ENCODE peak calls at places on chromosomes 11 and 22, in four cellular contexts. C, Y, N and Q are unnamed samples.

GRCh38 chr11:72700026-72700610 is 25.9 kb upstream of the PDE2A start:
- DNase-seq in N (no peak), Y (no peak), C (no peak), Q (no peak)

GRCh38 chr11:98736813-98737212 is 283.9 kb upstream of the CNTN5 start:
- DNase-seq in Y (no peak), N (no peak), C (no peak), Q (no peak)

GRCh38 chr11:44611687-44612437 is 46.4 kb downstream of the CD82 start:
- DNase-seq in N (peak), Y (no peak), C (no peak), Q (no peak)

GRCh38 chr11:16280256-16280682 is 76.1 kb downstream of the SOX6 start:
- DNase-seq in N (no peak), C (no peak), Y (peak), Q (no peak)

GRCh38 chr11:35563413-35564245 is 38.2 kb upstream of the PAMR1 start:
- DNase-seq in N (no peak), C (no peak), Y (no peak), Q (no peak)

GRCh38 chr11:83054904-83055380 is 16.8 kb downstream of the RAB30 start:
- DNase-seq in Y (no peak), N (no peak), C (no peak), Q (peak)

GRCh38 chr11:96143016-96143670 is 199.9 kb downstream of the MAML2 start:
- DNase-seq in Y (no peak), N (no peak), C (no peak), Q (no peak)

GRCh38 chr11:126920833-126921232 is 79.7 kb downstream of the KIRREL3 start:
- DNase-seq in N (no peak), Y (no peak), C (peak), Q (no peak)

GRCh38 chr11:36509265-36509664 is 807 bp downstream of the TRAF6 start:
- DNase-seq in Y (peak), C (no peak), N (no peak), Q (no peak)

GRCh38 chr11:126799974-126800373 is 200.6 kb downstream of the KIRREL3 start:
- DNase-seq in Y (no peak), N (no peak), C (no peak), Q (no peak)

GRCh38 chr11:10908215-10908990 is 50.5 kb upstream of the ZBED5 start:
- DNase-seq in C (peak), N (no peak), Y (peak), Q (no peak)

GRCh38 chr11:76997512-76997911 is 36.7 kb upstream of the B3GNT6 start:
- DNase-seq in Y (no peak), N (no peak), C (no peak), Q (no peak)

GRCh38 chr11:2806351-2807058 is 79.1 kb downstream of the CDKN1C start:
- DNase-seq in Y (no peak), C (peak), N (no peak), Q (no peak)

GRCh38 chr11:17696741-17697140 is 22.6 kb upstream of the MYOD1 start:
- DNase-seq in N (no peak), Y (no peak), C (no peak), Q (no peak)

GRCh38 chr11:123473941-123474668 is 44.0 kb downstream of the GRAMD1B start:
- DNase-seq in N (no peak), Y (no peak), C (no peak), Q (no peak)

GRCh38 chr11:46285594-46286033 is 8.2 kb downstream of the CREB3L1 start:
- DNase-seq in N (no peak), C (no peak), Y (no peak), Q (no peak)

GRCh38 chr11:92845390-92846185 is 123.9 kb upstream of the MTNR1B start:
- DNase-seq in Y (no peak), N (no peak), C (no peak), Q (peak)

GRCh38 chr11:24872912-24873311 is 376.1 kb downstream of the LUZP2 start:
- DNase-seq in Y (no peak), C (no peak), N (no peak), Q (no peak)

GRCh38 chr22:31218565-31219262 is 6.6 kb downstream of the LIMK2 start:
- DNase-seq in N (no peak), C (no peak), Y (no peak), Q (no peak)

GRCh38 chr11:88105952-88106351 is 69.3 kb downstream of the RAB38 start:
- DNase-seq in Y (no peak), N (no peak), C (no peak), Q (no peak)

GRCh38 chr22:38941488-38941987 is 15.9 kb upstream of the APOBEC3A start:
- DNase-seq in N (peak), C (no peak), Y (no peak), Q (no peak)

GRCh38 chr11:10658621-10659338 is 34.8 kb downstream of the IRAG1 start:
- DNase-seq in N (no peak), Y (no peak), C (no peak), Q (no peak)

GRCh38 chr11:44927174-44927661 is 23.5 kb downstream of the TP53I11 start:
- DNase-seq in N (no peak), C (peak), Y (peak), Q (peak)

GRCh38 chr11:129747161-129747560 is 68.5 kb upstream of the TMEM45B start:
- DNase-seq in C (no peak), N (no peak), Y (no peak), Q (no peak)

GRCh38 chr22:36737776-36738175 is 34.2 kb upstream of the CACNG2 start:
- DNase-seq in N (no peak), Y (no peak), C (no peak), Q (no peak)

GRCh38 chr11:86990520-86990919 is 35.3 kb upstream of the FZD4 start:
- DNase-seq in N (no peak), C (no peak), Y (no peak), Q (peak)

DNA sequence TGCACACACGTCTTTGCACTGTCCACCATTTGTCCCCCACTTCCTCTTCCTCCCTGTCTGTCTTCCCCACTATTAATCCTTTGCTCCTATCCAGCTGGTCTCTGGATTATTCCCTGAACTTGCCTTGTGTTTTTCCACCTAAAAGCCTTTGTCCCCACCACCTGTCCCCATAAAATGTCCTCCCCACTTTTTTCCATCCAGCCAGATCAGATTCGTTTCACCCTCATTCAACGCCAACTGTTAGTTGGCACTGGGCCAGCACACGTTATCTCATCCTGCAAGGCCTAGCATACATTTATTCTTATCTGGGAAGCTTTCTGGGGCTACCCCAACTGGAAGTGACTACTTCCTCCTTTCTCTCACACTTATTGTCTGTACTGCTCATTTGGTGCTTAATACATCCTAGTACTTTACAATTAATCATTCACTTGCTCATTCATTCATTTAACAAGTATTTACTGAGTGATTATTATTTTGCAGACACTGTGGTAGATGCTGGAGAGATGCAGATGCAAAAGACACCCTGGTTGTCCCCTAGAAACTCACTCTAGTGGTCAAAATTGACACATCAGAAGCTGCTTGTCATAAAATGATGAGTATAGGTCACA is 96.2 kb downstream of the RASSF10 start:
- DNase-seq in Y (peak), N (no peak), C (no peak), Q (no peak)
- TF ChIP-seq ETV6 in Y (peak), N (no peak), C (no peak), Q (no peak)

GRCh38 chr11:19557720-19558140 is 154.9 kb upstream of the NAV2 start:
- DNase-seq in N (no peak), C (peak), Y (peak), Q (peak)
- TF ChIP-seq CREB1 in N (no peak), C (no peak), Y (no peak), Q (no peak)

DNA sequence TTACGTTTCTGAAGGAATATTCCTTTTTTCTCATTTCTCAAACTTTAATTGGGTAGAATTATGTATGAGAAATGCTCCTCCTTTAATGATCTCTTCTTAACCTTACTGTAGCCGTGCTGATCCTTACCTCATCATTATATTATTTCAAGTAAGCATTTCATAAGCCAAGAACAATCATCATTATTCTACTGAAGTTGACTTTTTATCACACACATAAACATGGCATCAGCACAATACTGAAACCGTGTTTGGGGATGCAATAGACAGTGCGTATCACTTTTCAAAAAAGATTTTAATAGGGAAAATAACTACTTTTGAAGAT is 162.8 kb downstream of the ARHGAP42 start:
- DNase-seq in N (no peak), C (no peak), Y (no peak), Q (no peak)
- TF ChIP-seq ETV6 in N (no peak), C (no peak), Y (no peak), Q (no peak)

GRCh38 chr22:20981787-20982562 is at the start of gene LZTR1:
- DNase-seq in Y (peak), N (peak), C (peak), Q (peak)
- TF ChIP-seq CREB1 in Y (no peak), N (peak), C (peak), Q (peak)

GRCh38 chr11:641806-642370 is 4.8 kb downstream of the DRD4 start:
- DNase-seq in N (no peak), C (no peak), Y (no peak), Q (no peak)
- TF ChIP-seq ETV6 in N (no peak), C (no peak), Y (no peak), Q (no peak)